ENCODE peak calls at places on chromosomes 6 and 20, in six cellular contexts. P is K562, T is GM23338, I is HCT116, A is SK-N-SH, U is GM12878. V is an unnamed sample. For H3K36me3, the result is how much of the 10 kb centered on the place peaks cover.

GRCh38 chr6:20340056-20340455 is 61.6 kb upstream of the E2F3 start:
- DNase-seq in P (no peak), T (no peak), I (no peak), A (no peak), U (no peak), V (no peak)

GRCh38 chr20:59850018-59850641 is 83.3 kb downstream of the SYCP2 start:
- DNase-seq in P (peak), T (peak), I (peak), A (no peak), U (peak), V (no peak)

GRCh38 chr6:25173951-25174474 is 105.2 kb upstream of the CARMIL1 start:
- DNase-seq in P (no peak), T (no peak), I (peak), A (no peak), U (no peak), V (peak)

GRCh38 chr20:23049933-23050838 is 714 bp upstream of the THBD start:
- DNase-seq in P (no peak), T (peak), I (no peak), A (no peak), U (no peak), V (no peak)

GRCh38 chr6:158793432-158793831 is 25.7 kb downstream of the EZR start:
- DNase-seq in P (peak), T (peak), I (peak), A (peak), U (no peak), V (peak)

GRCh38 chr6:2938004-2938631 is 33.2 kb downstream of the SERPINB6 start:
- DNase-seq in P (no peak), T (no peak), I (no peak), A (no peak), U (no peak), V (no peak)

GRCh38 chr20:51490635-51491034 is 51.9 kb downstream of the NFATC2 start:
- DNase-seq in P (no peak), T (no peak), I (no peak), A (no peak), U (no peak), V (no peak)

GRCh38 chr6:24428615-24429014 is 25.9 kb downstream of the MRS2 start:
- DNase-seq in P (no peak), T (no peak), I (no peak), A (no peak), U (no peak), V (no peak)

GRCh38 chr20:63772781-63773520 is 33.4 kb downstream of the SLC2A4RG start:
- DNase-seq in P (no peak), T (no peak), I (no peak), A (no peak), U (no peak), V (no peak)

GRCh38 chr6:29831776-29832175 is 4.2 kb downstream of the HLA-G start:
- DNase-seq in P (no peak), T (no peak), I (no peak), A (no peak), U (no peak), V (no peak)

GRCh38 chr6:21438237-21438985 is 155.1 kb upstream of the SOX4 start:
- DNase-seq in P (no peak), T (no peak), I (no peak), A (no peak), U (peak), V (no peak)

GRCh38 chr6:17115251-17116089 is 13.6 kb downstream of the STMND1 start:
- DNase-seq in P (no peak), T (no peak), I (peak), A (no peak), U (no peak), V (peak)

GRCh38 chr6:13711726-13712484 is at the start of gene RANBP9:
- DNase-seq in P (peak), T (peak), I (peak), A (peak), U (peak), V (no peak)

GRCh38 chr20:11451793-11452291 is 465.9 kb upstream of the BTBD3 start:
- DNase-seq in P (no peak), T (peak), I (peak), A (no peak), U (no peak), V (no peak)

GRCh38 chr20:48377940-48378339 is 449.9 kb downstream of the PREX1 start:
- DNase-seq in P (no peak), T (no peak), I (no peak), A (no peak), U (no peak), V (no peak)

DNA sequence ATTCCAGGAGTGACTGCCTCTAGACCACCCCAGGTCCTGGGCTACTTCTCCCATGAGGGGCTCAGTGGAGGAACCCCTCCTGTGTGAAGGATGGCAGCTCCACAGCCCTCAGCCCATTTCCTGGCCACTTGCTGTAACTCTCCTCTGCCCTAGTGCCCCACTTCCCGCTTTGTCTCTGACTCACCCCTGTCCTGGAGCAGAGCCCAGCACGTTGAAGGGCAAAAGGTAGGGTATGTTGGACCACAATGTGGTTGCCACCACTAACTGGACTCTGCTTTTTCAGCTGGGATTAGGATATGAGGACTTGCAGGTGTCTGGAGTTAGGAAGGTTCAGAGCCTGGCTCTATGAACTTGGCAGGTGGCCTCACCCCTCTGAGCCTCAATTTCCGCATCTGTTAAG is 2.4 kb downstream of the MYBL2 start:
- DNase-seq in P (no peak), T (no peak), I (no peak), A (no peak), U (no peak), V (no peak)
- TF ChIP-seq REST in P (no peak), T (no peak), I (no peak), A (no peak), U (no peak), V (no peak)

GRCh38 chr6:151806757-151807512 is 547 bp upstream of the ESR1 start:
- DNase-seq in P (no peak), T (peak), I (no peak), A (peak), U (no peak), V (no peak)
- H3K4me3 ChIP-seq in P (no peak), T (peak), I (no peak), A (no peak), U (no peak), V (no peak)

GRCh38 chr6:4129446-4129845 is 5.9 kb downstream of the ECI2 start:
- DNase-seq in P (no peak), T (no peak), I (no peak), A (no peak), U (no peak), V (no peak)
- H3K36me3 ChIP-seq in P (half or more), T (under half), I (under half), A (half or more), U (under half), V (under half)

GRCh38 chr20:41616228-41616627 is 1.9 kb downstream of the CHD6 start:
- DNase-seq in P (no peak), T (no peak), I (no peak), A (no peak), U (no peak), V (no peak)

GRCh38 chr20:41609476-41609875 is 8.7 kb downstream of the CHD6 start:
- DNase-seq in P (no peak), T (no peak), I (no peak), A (no peak), U (no peak), V (no peak)

GRCh38 chr20:41615110-41615509 is 3.1 kb downstream of the CHD6 start:
- DNase-seq in P (no peak), T (no peak), I (no peak), A (no peak), U (no peak), V (no peak)

GRCh38 chr20:41615671-41616070 is 2.5 kb downstream of the CHD6 start:
- DNase-seq in P (no peak), T (no peak), I (no peak), A (no peak), U (no peak), V (no peak)

DNA sequence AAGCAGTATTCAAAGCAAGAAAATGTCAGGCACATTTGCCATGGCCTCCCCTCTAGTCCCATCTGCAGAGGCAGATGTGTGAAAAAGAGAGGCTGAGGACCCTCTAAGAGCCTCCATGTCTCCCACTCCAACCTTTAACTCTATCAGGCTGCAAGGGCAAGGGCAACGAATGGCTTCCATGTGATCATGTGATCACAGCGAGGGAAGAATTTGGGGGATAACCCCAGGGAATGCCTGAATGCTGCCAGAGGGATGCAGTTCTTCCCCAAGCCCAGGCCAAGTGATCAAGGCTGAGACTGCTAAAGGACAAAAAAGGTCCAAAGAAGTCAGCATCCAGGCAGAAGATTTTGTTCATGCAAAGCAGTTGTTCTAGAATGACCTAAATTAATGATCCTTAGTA is 4.9 kb downstream of the CHD6 start:
- DNase-seq in P (no peak), T (peak), I (no peak), A (no peak), U (no peak), V (no peak)
- TF ChIP-seq REST in P (no peak), T (no peak), I (no peak), A (no peak), U (no peak), V (no peak)